ENCODE peak calls at places on chromosomes 6 and 20, in four cellular contexts. C, G, B and H are unnamed samples.
A peak's percentile ranks its signal among the peaks of the same experiment; 100 is the strongest.

GRCh38 chr6:6964675-6965074 is 143.1 kb upstream of the RREB1 start:
- DNase-seq in C (no peak), B (no peak), G (no peak), H (no peak)

GRCh38 chr6:144266091-144266649 is 19.0 kb upstream of the UTRN start:
- DNase-seq in C (peak; percentile 87), G (no peak), B (peak; percentile 48), H (peak; percentile 69)

GRCh38 chr6:158869010-158869603 is 49.9 kb upstream of the EZR start:
- DNase-seq in G (no peak), C (peak; percentile 70), B (peak; percentile 26), H (no peak)

GRCh38 chr6:85111481-85112001 is 338.3 kb upstream of the NT5E start:
- DNase-seq in B (peak; percentile 48), G (no peak), C (peak; percentile 45), H (peak; percentile 48)

GRCh38 chr20:4925842-4926530 is 75.3 kb downstream of the SLC23A2 start:
- DNase-seq in C (peak; percentile 90), B (no peak), G (no peak), H (peak; percentile 75)

GRCh38 chr6:137863126-137863996 is 3.7 kb upstream of the TNFAIP3 start:
- DNase-seq in C (no peak), G (no peak), B (no peak), H (no peak)

GRCh38 chr6:166957087-166957804 is 896 bp upstream of the RNASET2 start:
- DNase-seq in C (no peak), G (peak; percentile 52), B (peak; percentile 15), H (peak; percentile 39)

GRCh38 chr6:148501178-148501590 is 158.5 kb downstream of the SASH1 start:
- DNase-seq in G (no peak), C (peak; percentile 98), B (no peak), H (peak; percentile 62)

GRCh38 chr20:4373454-4373853 is 348.3 kb upstream of the PRND start:
- DNase-seq in G (no peak), B (no peak), C (no peak), H (no peak)

GRCh38 chr6:20319520-20320357 is 81.9 kb upstream of the E2F3 start:
- DNase-seq in C (no peak), B (no peak), G (peak; percentile 61), H (no peak)

GRCh38 chr20:53581444-53582311 is 12.0 kb downstream of the ZNF217 start:
- DNase-seq in B (no peak), C (no peak), G (peak; percentile 27), H (no peak)

GRCh38 chr20:59770851-59771250 is 162.6 kb downstream of the SYCP2 start:
- DNase-seq in B (no peak), C (no peak), G (no peak), H (no peak)

DNA sequence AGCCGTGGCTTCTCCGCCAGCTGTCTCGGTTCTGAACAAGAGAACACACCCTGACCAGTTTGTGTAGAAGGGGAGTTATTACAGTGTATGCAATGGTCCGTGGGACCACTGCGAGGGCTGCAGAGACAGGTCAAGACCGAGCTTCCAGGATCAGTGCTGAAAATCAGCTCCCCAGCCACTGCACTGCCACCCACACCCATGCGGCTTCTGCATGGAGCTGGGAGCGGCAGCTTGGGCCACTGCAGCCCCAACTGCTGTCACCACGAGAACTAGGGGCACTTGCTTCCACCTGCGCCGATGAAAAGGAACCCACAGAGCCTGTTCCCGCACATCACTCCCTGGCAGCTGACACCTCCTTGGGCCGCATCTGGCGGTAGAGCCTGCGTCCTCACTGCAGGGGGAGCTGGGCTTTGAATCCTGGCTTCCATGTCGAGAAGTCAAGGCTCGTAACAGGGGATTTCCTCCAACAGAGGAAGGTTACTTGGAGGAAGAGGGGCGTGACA is 56.2 kb downstream of the TMEM242 start:
- DNase-seq in G (no peak), C (no peak), B (no peak), H (no peak)
- H3K4me1 ChIP-seq in G (no peaks in the 10 kb centered on the region), C (no peaks in the 10 kb centered on the region), B (no peaks in the 10 kb centered on the region), H (peaks cover 8% of the 10 kb centered on the region)

DNA sequence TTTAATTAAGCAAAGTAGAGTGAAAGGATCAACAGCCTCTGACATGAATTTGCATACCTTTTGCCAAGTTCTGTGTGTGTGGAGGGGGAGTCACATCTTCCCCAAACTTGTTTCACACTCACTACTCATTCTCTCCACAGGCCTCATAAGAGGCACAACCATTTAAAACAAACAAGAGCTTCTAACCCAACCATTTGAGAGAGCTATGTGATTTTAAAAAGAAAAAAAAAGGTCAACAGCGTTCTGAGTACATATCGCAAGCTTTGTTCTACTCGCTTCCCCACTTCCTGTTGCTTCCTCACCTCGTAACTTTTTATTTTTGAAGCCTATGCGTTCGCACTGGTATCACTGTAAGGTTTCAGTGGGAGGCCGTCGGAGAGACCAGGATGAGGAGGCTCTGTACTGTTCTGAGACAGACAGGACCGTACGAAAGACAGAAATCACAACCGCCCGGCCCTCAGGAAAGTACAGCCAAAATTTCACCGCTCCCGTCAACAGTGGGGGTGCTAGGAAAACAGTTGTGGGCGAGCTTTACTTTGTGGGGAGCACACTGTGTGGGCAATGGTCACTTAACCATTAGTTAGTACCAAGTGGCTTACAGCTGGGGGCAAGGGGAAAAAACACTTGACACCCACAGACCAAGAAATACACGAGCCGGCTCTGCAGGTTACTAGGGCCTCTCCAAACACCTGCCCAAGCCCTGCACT is 61.3 kb downstream of the TRERF1 start:
- DNase-seq in B (no peak), C (no peak), G (peak; percentile 59), H (no peak)
- H3K27ac ChIP-seq in B (no peak overlapping the region), C (no peak overlapping the region), G (peak overlapping the region; percentile 74), H (no peak overlapping the region)

GRCh38 chr6:2857580-2858337 is 16.1 kb upstream of the SERPINB1 start:
- DNase-seq in B (no peak), G (peak; percentile 75), C (peak; percentile 84), H (no peak)
- H3K4me3 ChIP-seq in B (no peak overlapping the region), G (peak overlapping the region; percentile 19), C (no peak overlapping the region), H (no peak overlapping the region)

DNA sequence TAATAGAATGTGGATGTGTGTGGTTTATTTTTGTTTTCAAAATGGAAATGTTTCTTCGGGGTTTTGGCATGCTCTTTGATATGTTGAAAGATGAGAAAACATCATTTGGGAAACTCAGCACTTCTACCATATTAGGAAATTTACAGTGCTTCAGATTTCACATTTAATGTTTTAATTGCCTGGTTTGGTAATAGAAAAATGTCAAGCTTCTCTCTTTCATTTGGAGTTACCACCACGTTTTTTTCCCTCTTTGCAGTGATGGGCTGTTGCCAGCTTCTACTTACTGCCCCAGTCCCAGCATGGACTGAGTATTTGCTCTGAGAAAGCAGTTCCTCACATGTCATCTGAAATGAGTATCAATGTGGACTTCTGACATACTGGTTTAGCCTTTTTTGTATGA is 267.7 kb downstream of the PRL start:
- DNase-seq in C (peak; percentile 40), G (no peak), B (no peak), H (no peak)
- H3K4me1 ChIP-seq in C (no peaks in the 10 kb centered on the region), G (no peaks in the 10 kb centered on the region), B (peaks cover 22% of the 10 kb centered on the region), H (peaks cover 5% of the 10 kb centered on the region)

GRCh38 chr6:129672883-129673631 is 36.9 kb downstream of the ARHGAP18 start:
- DNase-seq in C (peak; percentile 91), B (no peak), G (peak; percentile 14), H (no peak)

GRCh38 chr6:129672345-129672691 is 37.7 kb downstream of the ARHGAP18 start:
- DNase-seq in B (no peak), G (no peak), C (no peak), H (no peak)

GRCh38 chr6:129675669-129676472 is 34.1 kb downstream of the ARHGAP18 start:
- DNase-seq in G (no peak), B (no peak), C (no peak), H (no peak)

GRCh38 chr6:129671442-129672344 is 38.3 kb downstream of the ARHGAP18 start:
- DNase-seq in C (no peak), B (no peak), G (peak; percentile 35), H (no peak)

GRCh38 chr6:129673758-129674157 is 36.2 kb downstream of the ARHGAP18 start:
- DNase-seq in C (no peak), B (no peak), G (no peak), H (no peak)
- H3K27ac ChIP-seq in C (peak overlapping the region; percentile 52), B (no peak overlapping the region), G (no peak overlapping the region), H (peak overlapping the region; percentile 24)

GRCh38 chr20:38722708-38723068 is 1.6 kb upstream of the SLC32A1 start:
- DNase-seq in G (no peak), B (no peak), C (no peak), H (no peak)

GRCh38 chr20:38724603-38725457 is 544 bp downstream of the SLC32A1 start:
- DNase-seq in C (no peak), B (no peak), G (no peak), H (no peak)

GRCh38 chr20:38725458-38725958 is 1.2 kb downstream of the SLC32A1 start:
- DNase-seq in G (no peak), B (no peak), C (no peak), H (no peak)

GRCh38 chr20:38723069-38723981 is 961 bp upstream of the SLC32A1 start:
- DNase-seq in G (no peak), B (no peak), C (peak; percentile 35), H (no peak)

DNA sequence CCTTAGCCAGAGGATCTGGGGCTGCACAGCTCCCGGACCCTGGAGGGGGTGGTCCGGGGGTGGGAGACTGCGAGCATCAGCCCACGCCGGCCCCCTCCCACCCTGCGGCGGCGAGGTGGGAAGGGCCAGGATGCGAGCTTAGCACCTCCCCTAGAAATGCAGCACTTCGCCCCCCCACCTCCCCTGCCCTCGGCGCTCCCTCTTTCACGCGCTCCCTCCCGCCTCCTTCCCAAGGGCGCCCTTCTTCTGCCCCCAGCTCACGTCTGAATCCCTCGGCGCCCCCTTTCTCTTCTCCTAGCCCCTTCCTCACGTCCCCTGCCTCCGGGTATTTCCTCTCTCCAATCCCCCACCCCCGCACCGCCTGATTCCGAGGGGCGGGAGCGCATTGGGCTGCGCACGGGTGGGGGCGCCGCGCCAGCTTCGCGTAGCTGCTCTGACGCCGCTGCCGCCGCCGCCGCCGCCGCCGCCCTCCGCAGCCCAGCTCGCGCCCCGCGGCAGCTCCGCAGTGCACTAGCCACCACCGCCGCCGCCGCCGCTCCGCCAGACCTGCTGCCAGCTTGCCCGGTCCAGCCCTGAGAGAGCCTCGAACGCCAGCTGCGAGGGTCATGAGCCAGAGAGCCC is at the start of gene SLC32A1:
- DNase-seq in C (no peak), G (no peak), B (no peak), H (no peak)
- H3K4me3 ChIP-seq in C (no peak within 1 kb of the TSS), G (no peak within 1 kb of the TSS), B (peak within 1 kb of the TSS; percentile 13), H (no peak within 1 kb of the TSS)

GRCh38 chr20:31699801-31700728 is 22.6 kb downstream of the BCL2L1 start:
- DNase-seq in G (no peak), C (no peak), B (no peak), H (no peak)
- H3K4me1 ChIP-seq in G (peaks cover 14% of the 10 kb centered on the region), C (peaks cover 39% of the 10 kb centered on the region), B (no peaks in the 10 kb centered on the region), H (no peaks in the 10 kb centered on the region)

GRCh38 chr6:10589983-10590382 is 68.8 kb downstream of the GCNT2 start:
- DNase-seq in B (no peak), C (no peak), G (no peak), H (no peak)
- H3K27ac ChIP-seq in B (no peak overlapping the region), C (no peak overlapping the region), G (no peak overlapping the region), H (no peak overlapping the region)